ENCODE peak calls at places on chromosomes 13 and 19, in five cellular contexts. J is nephron progenitor cell, B is pancreas, K is cardiac fibroblast, F is fibroblast of pulmonary artery. H is an unnamed sample.

GRCh38 chr13:111429064-111429558 is 108.7 kb downstream of the TEX29 start:
- DNase-seq in K (peak; percentile 36), F (peak; percentile 16), J (peak; percentile 70), B (peak; percentile 28), H (no peak)

GRCh38 chr19:18100710-18101109 is 3.1 kb downstream of the MAST3 start:
- DNase-seq in K (no peak), B (no peak), J (peak; percentile 57), F (no peak), H (no peak)

GRCh38 chr19:52200044-52200443 is 10.2 kb downstream of the PPP2R1A start:
- DNase-seq in K (peak; percentile 95), B (no peak), J (no peak), F (peak; percentile 85), H (no peak)

GRCh38 chr13:32414580-32414979 is 13.3 kb downstream of the N4BP2L1 start:
- DNase-seq in K (no peak), B (no peak), F (no peak), J (no peak), H (no peak)

GRCh38 chr19:19271828-19272599 is 1.1 kb downstream of the TM6SF2 start:
- DNase-seq in B (no peak), F (no peak), K (no peak), J (no peak), H (no peak)

GRCh38 chr19:33273881-33274662 is 28.3 kb downstream of the CEBPA start:
- DNase-seq in J (peak; percentile 29), B (no peak), F (peak; percentile 85), K (peak; percentile 93), H (no peak)

GRCh38 chr19:45767410-45767880 is 1.6 kb downstream of the SIX5 start:
- DNase-seq in F (peak; percentile 88), K (peak; percentile 87), B (peak; percentile 76), J (peak; percentile 84), H (no peak)

GRCh38 chr19:52190679-52191293 is 934 bp downstream of the PPP2R1A start:
- DNase-seq in J (peak; percentile 25), K (peak; percentile 55), B (peak; percentile 19), F (peak; percentile 45), H (no peak)

GRCh38 chr19:8324186-8325050 is 3.1 kb downstream of the RPS28 start:
- DNase-seq in K (no peak), J (no peak), B (no peak), F (no peak), H (no peak)
- TF ChIP-seq CTCF in K (no peak), J (no peak), B (no peak), F (no peak), H (peak; percentile 13)

DNA sequence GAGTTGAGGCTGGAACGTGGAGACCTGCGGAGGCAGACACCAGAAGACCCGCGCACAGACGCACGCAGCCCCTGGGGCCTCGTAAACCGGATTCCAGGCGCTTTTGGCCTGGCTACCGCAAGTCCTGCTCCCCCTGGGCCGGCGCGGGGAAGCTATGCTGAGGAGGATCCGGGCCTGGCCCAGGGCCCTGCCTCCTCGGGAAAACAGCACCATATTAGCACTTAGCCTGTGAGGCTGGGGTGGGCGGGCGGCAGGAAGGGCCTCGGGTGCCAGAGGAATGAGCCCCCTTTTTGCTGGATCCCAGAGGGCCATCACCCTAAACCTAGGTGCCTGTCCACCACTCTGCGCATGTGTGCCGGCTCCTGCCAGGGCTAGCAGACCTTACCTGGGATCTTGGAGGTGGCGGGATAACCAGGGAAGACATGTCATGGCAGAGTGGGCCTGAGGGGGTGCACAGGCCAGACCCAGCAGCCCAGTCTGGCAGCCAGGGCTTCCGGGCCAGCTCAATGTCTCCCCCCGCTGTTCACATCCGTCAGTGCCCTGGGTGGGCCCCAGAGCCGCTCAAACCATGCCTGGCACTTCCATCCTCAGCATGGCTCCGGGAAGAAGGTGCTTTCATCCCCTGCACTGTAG is 7.3 kb downstream of the ELOF1 start:
- DNase-seq in K (peak; percentile 20), F (no peak), B (no peak), J (peak; percentile 52), H (no peak)
- TF ChIP-seq CTCF in K (peak; percentile 44), F (peak; percentile 31), B (no peak), J (peak; percentile 30), H (peak; percentile 71)

DNA sequence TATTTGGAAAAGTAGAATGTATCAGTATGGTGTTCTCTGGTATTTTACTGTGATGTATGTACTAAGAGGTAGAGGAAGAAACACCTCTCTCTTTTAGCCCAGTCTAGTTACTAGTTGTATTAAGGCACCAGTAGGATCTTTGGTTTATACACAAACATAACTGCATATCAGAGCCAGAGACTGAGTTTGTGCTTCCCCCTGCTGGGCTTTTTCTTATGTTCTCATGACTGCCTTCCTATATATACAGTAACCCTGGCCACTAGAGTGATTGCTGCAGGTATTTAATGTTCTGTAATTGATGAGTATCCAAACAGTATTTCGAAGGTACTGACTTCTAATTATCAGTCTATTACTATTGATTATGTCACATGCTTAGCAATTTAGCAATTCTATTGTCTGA is 202.5 kb upstream of the KLHL1 start:
- DNase-seq in K (no peak), J (peak; percentile 18), B (peak; percentile 22), F (peak; percentile 13), H (no peak)
- TF ChIP-seq CTCF in K (no peak), J (peak; percentile 45), B (peak; percentile 13), F (peak; percentile 7), H (peak; percentile 83)

GRCh38 chr19:54325194-54325621 is 12.2 kb upstream of the LILRA5 start:
- DNase-seq in B (no peak), J (peak; percentile 40), K (peak; percentile 59), F (peak; percentile 62), H (no peak)
- TF ChIP-seq CTCF in B (peak; percentile 55), J (peak; percentile 77), K (peak; percentile 90), F (peak; percentile 93), H (peak; percentile 82)

DNA sequence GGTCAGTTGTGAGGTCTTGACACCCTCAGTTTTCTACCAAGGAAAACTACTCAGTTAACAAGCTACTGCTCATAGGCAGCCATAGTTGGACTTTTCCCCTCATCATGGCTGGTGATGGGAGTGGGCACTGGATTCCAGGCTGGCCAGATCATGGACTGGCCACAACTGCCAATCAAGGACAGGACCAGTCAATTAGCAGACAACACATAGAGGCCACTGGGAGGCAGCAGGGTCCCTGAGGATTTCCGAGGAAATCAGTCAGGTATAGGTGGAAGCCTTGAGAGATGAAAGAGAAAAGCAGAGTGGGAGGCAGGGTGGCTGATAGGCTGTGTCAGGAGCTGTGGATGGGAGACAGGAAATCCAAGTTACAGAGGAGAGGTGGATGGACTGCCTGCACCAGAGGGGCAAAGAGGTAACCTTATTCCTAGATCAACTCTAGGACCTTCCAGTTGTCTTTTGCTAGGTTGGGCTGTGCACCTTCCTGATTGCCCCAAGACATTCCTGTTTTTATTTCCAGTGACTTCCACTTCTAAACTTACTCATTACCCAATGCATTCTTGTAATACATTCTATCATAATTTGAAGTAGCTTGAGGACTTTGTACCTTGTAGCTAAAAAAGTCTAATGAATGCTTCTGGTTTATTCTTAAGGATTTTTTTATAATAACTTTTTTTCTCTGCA is 361.8 kb downstream of the KCNRG start:
- DNase-seq in J (no peak), B (no peak), F (no peak), K (no peak), H (no peak)
- TF ChIP-seq CTCF in J (no peak), B (no peak), F (no peak), K (no peak), H (no peak)

GRCh38 chr13:88068975-88069374 is 397.8 kb downstream of the SLITRK5 start:
- DNase-seq in F (no peak), K (no peak), B (no peak), J (peak; percentile 17), H (no peak)
- TF ChIP-seq CTCF in F (no peak), K (no peak), B (no peak), J (no peak), H (no peak)